ENCODE peak calls at places on chromosome 13, in eight cellular contexts. One of them, this sample, is unnamed.

GRCh38 chr13:87998081-87998480 is 326.9 kb downstream of the SLITRK5 start:
- DNase-seq in MCF 10A: no peak
- DNase-seq in pancreas: no peak
- DNase-seq in HFFc6: no peak
- DNase-seq in body of pancreas: no peak
- DNase-seq in heart right ventricle: no peak
- DNase-seq in BJ: no peak
- DNase-seq in esophagus squamous epithelium: no peak
- DNase-seq in this sample: no peak

GRCh38 chr13:46119883-46120614 is 15.2 kb upstream of the CPB2 start:
- DNase-seq in MCF 10A: peak; percentile 77
- DNase-seq in pancreas: no peak
- DNase-seq in HFFc6: peak; percentile 0
- DNase-seq in body of pancreas: peak; percentile 38
- DNase-seq in heart right ventricle: no peak
- DNase-seq in BJ: no peak
- DNase-seq in esophagus squamous epithelium: no peak
- DNase-seq in this sample: peak; percentile 8

GRCh38 chr13:76226941-76227340 is 590.8 kb downstream of the LMO7 start:
- DNase-seq in MCF 10A: no peak
- DNase-seq in pancreas: no peak
- DNase-seq in HFFc6: no peak
- DNase-seq in body of pancreas: no peak
- DNase-seq in heart right ventricle: peak; percentile 18
- DNase-seq in BJ: no peak
- DNase-seq in esophagus squamous epithelium: no peak
- DNase-seq in this sample: no peak

GRCh38 chr13:30463820-30464495 is 1.8 kb downstream of the HMGB1 start:
- DNase-seq in MCF 10A: peak; percentile 65
- DNase-seq in pancreas: peak; percentile 82
- DNase-seq in HFFc6: peak; percentile 48
- DNase-seq in body of pancreas: peak; percentile 66
- DNase-seq in heart right ventricle: peak; percentile 58
- DNase-seq in BJ: no peak
- DNase-seq in esophagus squamous epithelium: peak; percentile 12
- DNase-seq in this sample: no peak

GRCh38 chr13:97239943-97240788 is 18.0 kb downstream of the MBNL2 start:
- DNase-seq in MCF 10A: no peak
- DNase-seq in pancreas: no peak
- DNase-seq in HFFc6: no peak
- DNase-seq in body of pancreas: no peak
- DNase-seq in heart right ventricle: no peak
- DNase-seq in BJ: no peak
- DNase-seq in esophagus squamous epithelium: no peak
- DNase-seq in this sample: no peak

GRCh38 chr13:38590796-38591507 is 95.9 kb upstream of the FREM2 start:
- DNase-seq in MCF 10A: no peak
- DNase-seq in pancreas: no peak
- DNase-seq in HFFc6: no peak
- DNase-seq in body of pancreas: no peak
- DNase-seq in heart right ventricle: no peak
- DNase-seq in BJ: no peak
- DNase-seq in esophagus squamous epithelium: no peak
- DNase-seq in this sample: peak; percentile 15

GRCh38 chr13:101115762-101116161 is 300.5 kb downstream of the NALCN start:
- DNase-seq in MCF 10A: no peak
- DNase-seq in pancreas: no peak
- DNase-seq in HFFc6: peak; percentile 6
- DNase-seq in body of pancreas: no peak
- DNase-seq in heart right ventricle: no peak
- DNase-seq in BJ: no peak
- DNase-seq in esophagus squamous epithelium: no peak
- DNase-seq in this sample: no peak

GRCh38 chr13:89687066-89687465 is 1660.4 kb upstream of the MIR17HG start:
- DNase-seq in MCF 10A: no peak
- DNase-seq in pancreas: no peak
- DNase-seq in HFFc6: no peak
- DNase-seq in body of pancreas: no peak
- DNase-seq in heart right ventricle: no peak
- DNase-seq in BJ: no peak
- DNase-seq in esophagus squamous epithelium: no peak
- DNase-seq in this sample: no peak

GRCh38 chr13:97307882-97308624 is 85.9 kb downstream of the MBNL2 start:
- DNase-seq in MCF 10A: peak; percentile 60
- DNase-seq in pancreas: no peak
- DNase-seq in HFFc6: peak; percentile 76
- DNase-seq in body of pancreas: peak; percentile 38
- DNase-seq in heart right ventricle: peak; percentile 44
- DNase-seq in BJ: no peak
- DNase-seq in esophagus squamous epithelium: no peak
- DNase-seq in this sample: peak; percentile 30

GRCh38 chr13:66803759-66804456 is 426.2 kb downstream of the PCDH9 start:
- DNase-seq in MCF 10A: no peak
- DNase-seq in pancreas: no peak
- DNase-seq in HFFc6: no peak
- DNase-seq in body of pancreas: no peak
- DNase-seq in heart right ventricle: no peak
- DNase-seq in BJ: no peak
- DNase-seq in esophagus squamous epithelium: no peak
- DNase-seq in this sample: no peak

GRCh38 chr13:77660841-77661250 is 36.6 kb upstream of the SLAIN1 start:
- DNase-seq in MCF 10A: no peak
- DNase-seq in pancreas: no peak
- DNase-seq in HFFc6: no peak
- DNase-seq in body of pancreas: no peak
- DNase-seq in heart right ventricle: no peak
- DNase-seq in BJ: no peak
- DNase-seq in esophagus squamous epithelium: no peak
- DNase-seq in this sample: no peak

GRCh38 chr13:29918845-29919244 is 68.4 kb upstream of the UBL3 start:
- DNase-seq in MCF 10A: peak; percentile 74
- DNase-seq in pancreas: no peak
- DNase-seq in HFFc6: peak; percentile 92
- DNase-seq in body of pancreas: peak; percentile 50
- DNase-seq in heart right ventricle: no peak
- DNase-seq in BJ: peak; percentile 80
- DNase-seq in esophagus squamous epithelium: no peak
- DNase-seq in this sample: peak; percentile 47

GRCh38 chr13:57123660-57124059 is 17.1 kb upstream of the PRR20A start:
- DNase-seq in MCF 10A: peak; percentile 55
- DNase-seq in pancreas: no peak
- DNase-seq in HFFc6: no peak
- DNase-seq in body of pancreas: no peak
- DNase-seq in heart right ventricle: peak; percentile 73
- DNase-seq in BJ: no peak
- DNase-seq in esophagus squamous epithelium: no peak
- DNase-seq in this sample: no peak

GRCh38 chr13:73995752-73996151 is 138.5 kb downstream of the KLF12 start:
- DNase-seq in MCF 10A: no peak
- DNase-seq in pancreas: no peak
- DNase-seq in HFFc6: no peak
- DNase-seq in body of pancreas: no peak
- DNase-seq in heart right ventricle: no peak
- DNase-seq in BJ: no peak
- DNase-seq in esophagus squamous epithelium: no peak
- DNase-seq in this sample: no peak

GRCh38 chr13:50531917-50532899 is 311.3 kb downstream of the DLEU7 start:
- DNase-seq in MCF 10A: peak; percentile 42
- DNase-seq in pancreas: no peak
- DNase-seq in HFFc6: peak; percentile 35
- DNase-seq in body of pancreas: no peak
- DNase-seq in heart right ventricle: no peak
- DNase-seq in BJ: no peak
- DNase-seq in esophagus squamous epithelium: no peak
- DNase-seq in this sample: no peak

GRCh38 chr13:75861786-75862185 is 225.7 kb downstream of the LMO7 start:
- DNase-seq in MCF 10A: no peak
- DNase-seq in pancreas: no peak
- DNase-seq in HFFc6: no peak
- DNase-seq in body of pancreas: no peak
- DNase-seq in heart right ventricle: no peak
- DNase-seq in BJ: no peak
- DNase-seq in esophagus squamous epithelium: no peak
- DNase-seq in this sample: no peak

GRCh38 chr13:40456979-40457553 is 209.4 kb downstream of the FOXO1 start:
- DNase-seq in MCF 10A: no peak
- DNase-seq in pancreas: no peak
- DNase-seq in HFFc6: no peak
- DNase-seq in body of pancreas: no peak
- DNase-seq in heart right ventricle: no peak
- DNase-seq in BJ: no peak
- DNase-seq in esophagus squamous epithelium: no peak
- DNase-seq in this sample: no peak

GRCh38 chr13:114049026-114049425 is 75.2 kb upstream of the C13orf46 start:
- DNase-seq in MCF 10A: no peak
- DNase-seq in pancreas: no peak
- DNase-seq in HFFc6: no peak
- DNase-seq in body of pancreas: no peak
- DNase-seq in heart right ventricle: no peak
- DNase-seq in BJ: no peak
- DNase-seq in esophagus squamous epithelium: no peak
- DNase-seq in this sample: no peak

GRCh38 chr13:45441633-45442032 is 23.1 kb upstream of the COG3 start:
- DNase-seq in MCF 10A: peak; percentile 56
- DNase-seq in pancreas: no peak
- DNase-seq in HFFc6: no peak
- DNase-seq in body of pancreas: no peak
- DNase-seq in heart right ventricle: no peak
- DNase-seq in BJ: no peak
- DNase-seq in esophagus squamous epithelium: no peak
- DNase-seq in this sample: no peak

GRCh38 chr13:23516706-23517105 is 53.5 kb upstream of the TNFRSF19 start:
- DNase-seq in MCF 10A: no peak
- DNase-seq in pancreas: no peak
- DNase-seq in HFFc6: no peak
- DNase-seq in body of pancreas: no peak
- DNase-seq in heart right ventricle: no peak
- DNase-seq in BJ: no peak
- DNase-seq in esophagus squamous epithelium: no peak
- DNase-seq in this sample: no peak

GRCh38 chr13:107079423-107080099 is 511.6 kb upstream of the ARGLU1 start:
- DNase-seq in MCF 10A: no peak
- DNase-seq in pancreas: no peak
- DNase-seq in HFFc6: no peak
- DNase-seq in body of pancreas: no peak
- DNase-seq in heart right ventricle: no peak
- DNase-seq in BJ: no peak
- DNase-seq in esophagus squamous epithelium: no peak
- DNase-seq in this sample: no peak

GRCh38 chr13:30963794-30964193 is 31.3 kb downstream of the TEX26 start:
- DNase-seq in MCF 10A: peak; percentile 66
- DNase-seq in pancreas: no peak
- DNase-seq in HFFc6: no peak
- DNase-seq in body of pancreas: peak; percentile 18
- DNase-seq in heart right ventricle: no peak
- DNase-seq in BJ: no peak
- DNase-seq in esophagus squamous epithelium: no peak
- DNase-seq in this sample: peak; percentile 42

GRCh38 chr13:83377486-83377885 is 504.8 kb downstream of the SLITRK1 start:
- DNase-seq in MCF 10A: no peak
- DNase-seq in pancreas: no peak
- DNase-seq in HFFc6: no peak
- DNase-seq in body of pancreas: no peak
- DNase-seq in heart right ventricle: no peak
- DNase-seq in BJ: no peak
- DNase-seq in esophagus squamous epithelium: no peak
- DNase-seq in this sample: no peak

DNA sequence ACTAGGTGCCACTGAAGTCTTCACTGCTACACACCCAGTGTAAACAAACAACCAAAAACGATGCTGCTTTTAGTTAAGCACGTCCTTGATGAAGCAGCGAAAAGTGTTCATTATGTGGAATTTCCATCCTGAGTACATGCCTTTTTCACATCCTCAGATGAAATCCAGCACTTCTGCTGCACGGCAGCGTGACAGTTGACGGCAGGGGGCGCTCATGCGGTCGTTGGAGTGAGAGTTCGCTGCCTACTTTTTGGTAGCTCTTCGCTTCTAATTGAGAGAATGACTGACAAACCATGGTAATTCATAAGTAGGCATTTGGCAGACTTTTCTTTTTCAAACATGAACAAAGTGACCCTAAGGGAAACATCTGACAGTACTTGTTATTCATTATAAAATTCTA is 1124.9 kb downstream of the EFNB2 start:
- DNase-seq in MCF 10A: peak; percentile 18
- DNase-seq in pancreas: peak; percentile 94
- DNase-seq in HFFc6: no peak
- DNase-seq in body of pancreas: peak; percentile 76
- DNase-seq in heart right ventricle: peak; percentile 49
- DNase-seq in BJ: peak; percentile 5
- DNase-seq in esophagus squamous epithelium: no peak
- DNase-seq in this sample: peak; percentile 0
- TF ChIP-seq CTCF in MCF 10A: peak; percentile 31
- TF ChIP-seq CTCF in pancreas: peak; percentile 68
- TF ChIP-seq CTCF in HFFc6: peak; percentile 83
- TF ChIP-seq CTCF in body of pancreas: no peak
- TF ChIP-seq CTCF in heart right ventricle: peak; percentile 62
- TF ChIP-seq CTCF in BJ: peak; percentile 88
- TF ChIP-seq CTCF in esophagus squamous epithelium: peak; percentile 63
- TF ChIP-seq CTCF in this sample: no peak

DNA sequence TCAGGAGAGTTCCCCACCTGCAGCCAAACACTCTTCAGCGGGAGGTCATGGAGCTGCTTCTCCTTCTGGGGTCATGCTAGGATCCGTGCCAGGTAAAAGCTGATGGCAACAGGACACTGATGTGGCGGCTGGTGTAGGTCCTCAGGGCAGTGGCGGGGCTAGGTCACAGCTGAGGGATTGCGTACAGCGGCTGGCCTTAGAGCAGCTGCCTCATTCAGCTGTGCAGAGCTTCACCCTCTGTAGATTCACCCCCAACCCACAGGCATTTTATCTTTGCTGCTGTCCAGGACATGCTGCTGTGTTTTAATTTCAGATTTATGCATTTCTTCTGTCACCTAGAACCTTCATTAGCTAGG is 2.3 kb downstream of the MCF2L start:
- DNase-seq in MCF 10A: no peak
- DNase-seq in pancreas: peak; percentile 28
- DNase-seq in HFFc6: no peak
- DNase-seq in body of pancreas: no peak
- DNase-seq in heart right ventricle: no peak
- DNase-seq in BJ: no peak
- DNase-seq in esophagus squamous epithelium: no peak
- DNase-seq in this sample: no peak
- TF ChIP-seq CTCF in MCF 10A: no peak
- TF ChIP-seq CTCF in pancreas: no peak
- TF ChIP-seq CTCF in HFFc6: no peak
- TF ChIP-seq CTCF in body of pancreas: no peak
- TF ChIP-seq CTCF in heart right ventricle: no peak
- TF ChIP-seq CTCF in BJ: no peak
- TF ChIP-seq CTCF in esophagus squamous epithelium: no peak
- TF ChIP-seq CTCF in this sample: no peak

GRCh38 chr13:32415019-32415418 is 12.9 kb downstream of the N4BP2L1 start:
- DNase-seq in MCF 10A: peak; percentile 28
- DNase-seq in pancreas: no peak
- DNase-seq in HFFc6: no peak
- DNase-seq in body of pancreas: no peak
- DNase-seq in heart right ventricle: no peak
- DNase-seq in BJ: no peak
- DNase-seq in esophagus squamous epithelium: no peak
- DNase-seq in this sample: peak; percentile 10
- TF ChIP-seq CTCF in MCF 10A: peak; percentile 25
- TF ChIP-seq CTCF in pancreas: no peak
- TF ChIP-seq CTCF in HFFc6: peak; percentile 77
- TF ChIP-seq CTCF in body of pancreas: no peak
- TF ChIP-seq CTCF in heart right ventricle: peak; percentile 32
- TF ChIP-seq CTCF in BJ: peak; percentile 56
- TF ChIP-seq CTCF in esophagus squamous epithelium: peak; percentile 42
- TF ChIP-seq CTCF in this sample: peak; percentile 33

GRCh38 chr13:32796754-32797153 is 210.5 kb downstream of the PDS5B start:
- DNase-seq in MCF 10A: no peak
- DNase-seq in pancreas: no peak
- DNase-seq in HFFc6: no peak
- DNase-seq in body of pancreas: no peak
- DNase-seq in heart right ventricle: no peak
- DNase-seq in BJ: no peak
- DNase-seq in esophagus squamous epithelium: no peak
- DNase-seq in this sample: no peak
- TF ChIP-seq CTCF in MCF 10A: no peak
- TF ChIP-seq CTCF in pancreas: no peak
- TF ChIP-seq CTCF in HFFc6: no peak
- TF ChIP-seq CTCF in body of pancreas: no peak
- TF ChIP-seq CTCF in heart right ventricle: no peak
- TF ChIP-seq CTCF in BJ: no peak
- TF ChIP-seq CTCF in esophagus squamous epithelium: no peak
- TF ChIP-seq CTCF in this sample: no peak